ENCODE peak calls at places on chromosome 21, in four cellular contexts. One of them, this sample, is unnamed. For H3K9me3, the result is how much of the 10 kb centered on the place peaks cover.

GRCh38 chr21:15066231-15066577 is 1.4 kb upstream of the NRIP1 start:
- DNase-seq in heart right ventricle: no peak
- DNase-seq in CD8-positive, alpha-beta memory T cell: no peak
- DNase-seq in esophagus squamous epithelium: no peak
- DNase-seq in this sample: no peak

GRCh38 chr21:15023782-15024181 is 41.0 kb downstream of the NRIP1 start:
- DNase-seq in heart right ventricle: no peak
- DNase-seq in CD8-positive, alpha-beta memory T cell: no peak
- DNase-seq in esophagus squamous epithelium: no peak
- DNase-seq in this sample: no peak

GRCh38 chr21:42677339-42678117 is 24.1 kb downstream of the PDE9A start:
- DNase-seq in heart right ventricle: peak
- DNase-seq in CD8-positive, alpha-beta memory T cell: no peak
- DNase-seq in esophagus squamous epithelium: no peak
- DNase-seq in this sample: no peak

GRCh38 chr21:18493420-18493819 is 89.8 kb upstream of the TMPRSS15 start:
- DNase-seq in heart right ventricle: no peak
- DNase-seq in CD8-positive, alpha-beta memory T cell: no peak
- DNase-seq in esophagus squamous epithelium: no peak
- DNase-seq in this sample: no peak

GRCh38 chr21:38661296-38662223 is 144.2 kb upstream of the ETS2 start:
- DNase-seq in heart right ventricle: peak
- DNase-seq in CD8-positive, alpha-beta memory T cell: no peak
- DNase-seq in esophagus squamous epithelium: no peak
- DNase-seq in this sample: no peak

GRCh38 chr21:38667466-38667865 is 138.3 kb upstream of the ETS2 start:
- DNase-seq in heart right ventricle: no peak
- DNase-seq in CD8-positive, alpha-beta memory T cell: no peak
- DNase-seq in esophagus squamous epithelium: no peak
- DNase-seq in this sample: no peak

GRCh38 chr21:42305707-42306147 is 9.5 kb downstream of the TFF3 start:
- DNase-seq in heart right ventricle: no peak
- DNase-seq in CD8-positive, alpha-beta memory T cell: no peak
- DNase-seq in esophagus squamous epithelium: no peak
- DNase-seq in this sample: no peak

GRCh38 chr21:14480601-14481000 is 65.5 kb downstream of the SAMSN1 start:
- DNase-seq in heart right ventricle: no peak
- DNase-seq in CD8-positive, alpha-beta memory T cell: no peak
- DNase-seq in esophagus squamous epithelium: no peak
- DNase-seq in this sample: no peak

GRCh38 chr21:29730281-29730680 is 209.5 kb downstream of the GRIK1 start:
- DNase-seq in heart right ventricle: no peak
- DNase-seq in CD8-positive, alpha-beta memory T cell: no peak
- DNase-seq in esophagus squamous epithelium: no peak
- DNase-seq in this sample: no peak

GRCh38 chr21:37871121-37871862 is 45.0 kb downstream of the KCNJ6 start:
- DNase-seq in heart right ventricle: no peak
- DNase-seq in CD8-positive, alpha-beta memory T cell: no peak
- DNase-seq in esophagus squamous epithelium: no peak
- DNase-seq in this sample: no peak

GRCh38 chr21:38994014-38994413 is 188.3 kb downstream of the ETS2 start:
- DNase-seq in heart right ventricle: no peak
- DNase-seq in CD8-positive, alpha-beta memory T cell: no peak
- DNase-seq in esophagus squamous epithelium: no peak
- DNase-seq in this sample: no peak

GRCh38 chr21:38475519-38475918 is 22.8 kb downstream of the ERG start:
- DNase-seq in heart right ventricle: no peak
- DNase-seq in CD8-positive, alpha-beta memory T cell: no peak
- DNase-seq in esophagus squamous epithelium: no peak
- DNase-seq in this sample: peak

GRCh38 chr21:41245509-41246135 is 71.0 kb upstream of the FAM3B start:
- DNase-seq in heart right ventricle: no peak
- DNase-seq in CD8-positive, alpha-beta memory T cell: no peak
- DNase-seq in esophagus squamous epithelium: no peak
- DNase-seq in this sample: no peak

GRCh38 chr21:31781737-31782136 is 49.8 kb upstream of the SCAF4 start:
- DNase-seq in heart right ventricle: peak
- DNase-seq in CD8-positive, alpha-beta memory T cell: no peak
- DNase-seq in esophagus squamous epithelium: no peak
- DNase-seq in this sample: no peak

GRCh38 chr21:25607812-25608737 is 794 bp upstream of the MRPL39 start:
- DNase-seq in heart right ventricle: peak
- DNase-seq in CD8-positive, alpha-beta memory T cell: peak
- DNase-seq in esophagus squamous epithelium: peak
- DNase-seq in this sample: peak

GRCh38 chr21:41913230-41913629 is 34.1 kb upstream of the PRDM15 start:
- DNase-seq in heart right ventricle: no peak
- DNase-seq in CD8-positive, alpha-beta memory T cell: no peak
- DNase-seq in esophagus squamous epithelium: no peak
- DNase-seq in this sample: no peak

GRCh38 chr21:37145635-37146111 is 72.6 kb downstream of the TTC3 start:
- DNase-seq in heart right ventricle: no peak
- DNase-seq in CD8-positive, alpha-beta memory T cell: no peak
- DNase-seq in esophagus squamous epithelium: no peak
- DNase-seq in this sample: no peak

GRCh38 chr21:14901482-14901958 is 163.3 kb downstream of the NRIP1 start:
- DNase-seq in heart right ventricle: no peak
- DNase-seq in CD8-positive, alpha-beta memory T cell: no peak
- DNase-seq in esophagus squamous epithelium: no peak
- DNase-seq in this sample: no peak

GRCh38 chr21:33924766-33925100 is 9.1 kb upstream of the ATP5PO start:
- DNase-seq in heart right ventricle: no peak
- DNase-seq in CD8-positive, alpha-beta memory T cell: no peak
- DNase-seq in esophagus squamous epithelium: no peak
- DNase-seq in this sample: no peak

GRCh38 chr21:29538115-29538514 is 239.4 kb downstream of the BACH1 start:
- DNase-seq in heart right ventricle: no peak
- DNase-seq in CD8-positive, alpha-beta memory T cell: no peak
- DNase-seq in esophagus squamous epithelium: no peak
- DNase-seq in this sample: no peak

GRCh38 chr21:42570841-42571387 is 57.3 kb downstream of the SLC37A1 start:
- DNase-seq in heart right ventricle: no peak
- DNase-seq in CD8-positive, alpha-beta memory T cell: no peak
- DNase-seq in esophagus squamous epithelium: no peak
- DNase-seq in this sample: no peak

GRCh38 chr21:29719561-29719960 is 220.2 kb downstream of the GRIK1 start:
- DNase-seq in heart right ventricle: no peak
- DNase-seq in CD8-positive, alpha-beta memory T cell: no peak
- DNase-seq in esophagus squamous epithelium: no peak
- DNase-seq in this sample: no peak

GRCh38 chr21:33546076-33546475 is 3.2 kb downstream of the SON start:
- DNase-seq in heart right ventricle: no peak
- DNase-seq in CD8-positive, alpha-beta memory T cell: no peak
- DNase-seq in esophagus squamous epithelium: no peak
- DNase-seq in this sample: no peak

GRCh38 chr21:37552496-37553399 is 186.2 kb downstream of the DYRK1A start:
- DNase-seq in heart right ventricle: peak
- DNase-seq in CD8-positive, alpha-beta memory T cell: no peak
- DNase-seq in esophagus squamous epithelium: no peak
- DNase-seq in this sample: no peak

GRCh38 chr21:34112316-34113033 is 39.1 kb downstream of the MRPS6 start:
- DNase-seq in heart right ventricle: no peak
- DNase-seq in CD8-positive, alpha-beta memory T cell: no peak
- DNase-seq in esophagus squamous epithelium: no peak
- DNase-seq in this sample: no peak

GRCh38 chr21:41648591-41649031 is 118.2 kb downstream of the RIPK4 start:
- DNase-seq in heart right ventricle: no peak
- DNase-seq in CD8-positive, alpha-beta memory T cell: no peak
- DNase-seq in esophagus squamous epithelium: no peak
- DNase-seq in this sample: no peak

GRCh38 chr21:14581902-14582457 is 35.9 kb upstream of the SAMSN1 start:
- DNase-seq in heart right ventricle: no peak
- DNase-seq in CD8-positive, alpha-beta memory T cell: no peak
- DNase-seq in esophagus squamous epithelium: no peak
- DNase-seq in this sample: no peak

GRCh38 chr21:14259669-14260458 is 43.9 kb downstream of the RBM11 start:
- DNase-seq in heart right ventricle: no peak
- DNase-seq in CD8-positive, alpha-beta memory T cell: no peak
- DNase-seq in esophagus squamous epithelium: no peak
- DNase-seq in this sample: no peak

GRCh38 chr21:31604591-31605190 is 54.8 kb upstream of the SOD1 start:
- DNase-seq in heart right ventricle: peak
- DNase-seq in CD8-positive, alpha-beta memory T cell: peak
- DNase-seq in esophagus squamous epithelium: no peak
- DNase-seq in this sample: peak

GRCh38 chr21:32499249-32500055 is 85.9 kb downstream of the TCP10L start:
- DNase-seq in heart right ventricle: peak
- DNase-seq in CD8-positive, alpha-beta memory T cell: no peak
- DNase-seq in esophagus squamous epithelium: no peak
- DNase-seq in this sample: no peak

GRCh38 chr21:42039911-42040351 is 29.8 kb upstream of the ZBTB21 start:
- DNase-seq in heart right ventricle: no peak
- DNase-seq in CD8-positive, alpha-beta memory T cell: no peak
- DNase-seq in esophagus squamous epithelium: no peak
- DNase-seq in this sample: no peak

GRCh38 chr21:31213787-31214186 is 130.3 kb downstream of the TIAM1 start:
- DNase-seq in heart right ventricle: no peak
- DNase-seq in CD8-positive, alpha-beta memory T cell: no peak
- DNase-seq in esophagus squamous epithelium: no peak
- DNase-seq in this sample: no peak

GRCh38 chr21:31560479-31560878 is 99.0 kb upstream of the SOD1 start:
- DNase-seq in heart right ventricle: no peak
- DNase-seq in CD8-positive, alpha-beta memory T cell: no peak
- DNase-seq in esophagus squamous epithelium: no peak
- DNase-seq in this sample: no peak

GRCh38 chr21:32143222-32143939 is 135.5 kb downstream of the MIS18A start:
- DNase-seq in heart right ventricle: peak
- DNase-seq in CD8-positive, alpha-beta memory T cell: no peak
- DNase-seq in esophagus squamous epithelium: no peak
- DNase-seq in this sample: peak

GRCh38 chr21:31370893-31371652 is 27.0 kb upstream of the TIAM1 start:
- DNase-seq in heart right ventricle: no peak
- DNase-seq in CD8-positive, alpha-beta memory T cell: no peak
- DNase-seq in esophagus squamous epithelium: no peak
- DNase-seq in this sample: no peak

GRCh38 chr21:23951251-23951650 is 1656.0 kb downstream of the MRPL39 start:
- DNase-seq in heart right ventricle: no peak
- DNase-seq in CD8-positive, alpha-beta memory T cell: no peak
- DNase-seq in esophagus squamous epithelium: no peak
- DNase-seq in this sample: no peak

GRCh38 chr21:42063578-42064521 is 7.3 kb upstream of the UMODL1 start:
- DNase-seq in heart right ventricle: no peak
- DNase-seq in CD8-positive, alpha-beta memory T cell: peak
- DNase-seq in esophagus squamous epithelium: no peak
- DNase-seq in this sample: no peak

GRCh38 chr21:29656504-29657227 is 283.1 kb downstream of the GRIK1 start:
- DNase-seq in heart right ventricle: no peak
- DNase-seq in CD8-positive, alpha-beta memory T cell: no peak
- DNase-seq in esophagus squamous epithelium: no peak
- DNase-seq in this sample: no peak

GRCh38 chr21:33492571-33492970 is 1.1 kb upstream of the DNAJC28 start:
- DNase-seq in heart right ventricle: no peak
- DNase-seq in CD8-positive, alpha-beta memory T cell: no peak
- DNase-seq in esophagus squamous epithelium: no peak
- DNase-seq in this sample: no peak

GRCh38 chr21:16078382-16078781 is 348.6 kb downstream of the USP25 start:
- DNase-seq in heart right ventricle: no peak
- DNase-seq in CD8-positive, alpha-beta memory T cell: no peak
- DNase-seq in esophagus squamous epithelium: no peak
- DNase-seq in this sample: no peak

GRCh38 chr21:22250355-22250754 is 1252.1 kb downstream of the NCAM2 start:
- DNase-seq in heart right ventricle: no peak
- DNase-seq in CD8-positive, alpha-beta memory T cell: no peak
- DNase-seq in esophagus squamous epithelium: no peak
- DNase-seq in this sample: no peak
- H3K9me3 ChIP-seq in heart right ventricle: under half
- H3K9me3 ChIP-seq in CD8-positive, alpha-beta memory T cell: under half
- H3K9me3 ChIP-seq in esophagus squamous epithelium: under half
- H3K9me3 ChIP-seq in this sample: under half

DNA sequence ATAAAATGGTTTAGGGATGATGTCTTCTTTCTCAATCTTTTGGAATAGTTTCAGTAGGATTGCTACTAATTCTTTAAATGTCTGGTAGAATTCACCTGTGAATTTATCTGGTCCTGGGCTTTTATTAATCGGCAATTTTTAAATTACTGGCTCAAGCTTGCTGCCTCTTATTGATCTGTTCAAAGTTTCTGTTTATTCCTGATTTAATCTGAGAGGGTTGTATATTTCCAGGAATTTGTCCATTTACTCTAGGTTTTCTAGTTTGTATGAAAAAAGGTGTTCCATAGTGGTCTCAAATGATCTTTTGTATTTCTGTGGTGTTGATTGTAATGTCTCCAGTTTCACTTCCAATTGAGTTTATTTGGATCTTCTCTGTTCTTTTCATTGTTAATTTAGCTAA is 617.8 kb downstream of the LTN1 start:
- DNase-seq in heart right ventricle: no peak
- DNase-seq in CD8-positive, alpha-beta memory T cell: no peak
- DNase-seq in esophagus squamous epithelium: no peak
- DNase-seq in this sample: no peak
- H3K9me3 ChIP-seq in heart right ventricle: under half
- H3K9me3 ChIP-seq in CD8-positive, alpha-beta memory T cell: under half
- H3K9me3 ChIP-seq in esophagus squamous epithelium: under half
- H3K9me3 ChIP-seq in this sample: under half

GRCh38 chr21:44823179-44823654 is 5.4 kb upstream of the SUMO3 start:
- DNase-seq in heart right ventricle: no peak
- DNase-seq in CD8-positive, alpha-beta memory T cell: no peak
- DNase-seq in esophagus squamous epithelium: no peak
- DNase-seq in this sample: no peak
- H3K9me3 ChIP-seq in heart right ventricle: under half
- H3K9me3 ChIP-seq in CD8-positive, alpha-beta memory T cell: under half
- H3K9me3 ChIP-seq in esophagus squamous epithelium: under half
- H3K9me3 ChIP-seq in this sample: under half

DNA sequence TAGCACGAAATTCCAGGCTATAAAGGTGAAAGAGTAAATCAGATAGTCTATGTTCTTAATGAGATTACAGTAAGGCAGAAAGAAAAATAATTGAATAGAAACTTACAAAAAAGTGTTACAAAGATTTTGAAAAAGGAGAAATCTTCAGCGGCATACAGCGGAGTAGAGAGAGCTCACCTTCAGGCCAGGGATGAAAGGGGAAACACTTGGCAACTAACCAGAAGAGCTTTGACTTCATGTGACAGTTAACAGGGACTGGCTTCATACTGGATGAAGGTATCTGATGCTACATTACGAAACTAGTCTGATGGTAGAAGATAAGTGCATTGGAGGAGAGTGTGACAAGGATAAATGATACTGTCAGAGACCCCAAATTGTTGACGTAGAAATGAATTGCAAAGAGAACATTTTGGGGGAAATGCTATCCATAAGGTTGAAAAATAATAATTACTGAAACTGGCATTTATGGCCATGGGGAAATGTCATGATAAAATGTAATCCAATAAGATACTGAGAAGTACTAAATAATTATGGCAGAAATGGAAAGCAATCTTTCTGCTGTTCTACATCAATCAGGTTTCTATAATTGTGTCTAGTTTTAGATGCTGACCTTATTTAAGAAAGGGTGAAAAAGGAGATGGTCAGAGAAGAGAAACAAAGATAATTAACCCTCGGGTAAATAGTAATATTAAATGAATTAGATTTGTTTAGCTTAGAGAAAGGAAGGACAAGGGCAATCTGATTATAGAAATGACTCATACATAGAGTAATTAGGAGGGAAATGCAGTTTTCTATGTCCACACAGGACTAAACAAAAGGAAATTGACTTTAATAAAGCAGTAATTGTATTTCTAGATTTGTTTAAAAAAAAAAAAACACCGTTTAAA is 808.7 kb downstream of the NCAM2 start:
- DNase-seq in heart right ventricle: no peak
- DNase-seq in CD8-positive, alpha-beta memory T cell: no peak
- DNase-seq in esophagus squamous epithelium: no peak
- DNase-seq in this sample: no peak
- H3K9me3 ChIP-seq in heart right ventricle: under half
- H3K9me3 ChIP-seq in CD8-positive, alpha-beta memory T cell: under half
- H3K9me3 ChIP-seq in esophagus squamous epithelium: under half
- H3K9me3 ChIP-seq in this sample: under half

This sample was measured in H1.